ENCODE peak calls at places on chromosomes 3 and 15, in eight cellular contexts. X is lung, M is pancreas, D is uterus, I is spleen, S is PC-3, B is HAP-1, L is left ventricle myocardium inferior. U is an unnamed sample. For H3K9me3, H3K36me3 and H3K4me1, the result is how much of the 10 kb centered on the place peaks cover.

GRCh38 chr15:74983725-74984231 is 11.6 kb upstream of the SCAMP5 start:
- DNase-seq in S (peak), D (no peak), X (no peak), I (peak), M (no peak), B (no peak), L (no peak), U (no peak)

GRCh38 chr15:92625297-92625980 is 30.1 kb downstream of the FAM174B start:
- DNase-seq in X (no peak), D (no peak), S (peak), I (no peak), M (no peak), B (no peak), L (no peak), U (peak)

GRCh38 chr3:58874795-58875194 is 175.0 kb downstream of the CFAP20DC start:
- DNase-seq in I (no peak), D (no peak), M (no peak), L (no peak), S (peak), B (no peak), X (no peak), U (no peak)

GRCh38 chr3:127226451-127226850 is 33.5 kb downstream of the PRR23E start:
- DNase-seq in X (no peak), B (no peak), M (no peak), I (no peak), D (no peak), L (no peak), S (peak), U (no peak)

GRCh38 chr3:135097276-135097946 is 302.4 kb downstream of the EPHB1 start:
- DNase-seq in D (no peak), S (no peak), I (no peak), L (no peak), B (no peak), X (no peak), M (no peak), U (no peak)

GRCh38 chr15:63797901-63798300 is 35.8 kb downstream of the HERC1 start:
- DNase-seq in X (no peak), B (no peak), M (no peak), D (no peak), L (no peak), S (no peak), I (no peak), U (no peak)

GRCh38 chr3:136750209-136750921 is 1.8 kb downstream of the STAG1 start:
- DNase-seq in L (no peak), D (no peak), M (no peak), I (no peak), X (no peak), S (peak), B (peak), U (peak)

GRCh38 chr3:39079530-39079929 is 27.7 kb downstream of the WDR48 start:
- DNase-seq in B (no peak), X (no peak), D (no peak), L (no peak), M (no peak), I (no peak), S (no peak), U (no peak)

GRCh38 chr3:42148982-42149432 is 57.9 kb downstream of the TRAK1 start:
- DNase-seq in L (peak), X (no peak), M (no peak), B (peak), I (no peak), S (peak), D (peak), U (peak)

GRCh38 chr3:54835701-54836100 is 92.2 kb downstream of the LRTM1 start:
- DNase-seq in M (no peak), I (no peak), S (no peak), D (no peak), L (no peak), X (no peak), B (no peak), U (no peak)

GRCh38 chr3:29441020-29441324 is 160.1 kb downstream of the RBMS3 start:
- DNase-seq in I (no peak), S (peak), D (no peak), M (no peak), B (peak), L (no peak), X (no peak), U (no peak)

GRCh38 chr3:105791919-105792786 is 76.7 kb downstream of the CBLB start:
- DNase-seq in B (no peak), I (no peak), S (no peak), D (peak), L (peak), X (peak), M (peak), U (peak)

GRCh38 chr15:59160880-59161593 is 45.6 kb upstream of the LDHAL6B start:
- DNase-seq in L (no peak), B (no peak), I (no peak), X (no peak), S (peak), D (no peak), M (no peak), U (no peak)

GRCh38 chr15:19987389-19988048 is 554.1 kb downstream of the GOLGA6L6 start:
- DNase-seq in I (no peak), X (no peak), D (no peak), M (no peak), S (peak), B (no peak), L (no peak), U (no peak)

GRCh38 chr15:19984101-19984500 is 557.5 kb downstream of the GOLGA6L6 start:
- DNase-seq in I (no peak), L (no peak), D (no peak), S (no peak), X (no peak), M (no peak), B (no peak), U (no peak)
- H3K9me3 ChIP-seq in I (under half), L (under half), D (under half), S (under half), X (under half), M (under half), B (under half), U (under half)

DNA sequence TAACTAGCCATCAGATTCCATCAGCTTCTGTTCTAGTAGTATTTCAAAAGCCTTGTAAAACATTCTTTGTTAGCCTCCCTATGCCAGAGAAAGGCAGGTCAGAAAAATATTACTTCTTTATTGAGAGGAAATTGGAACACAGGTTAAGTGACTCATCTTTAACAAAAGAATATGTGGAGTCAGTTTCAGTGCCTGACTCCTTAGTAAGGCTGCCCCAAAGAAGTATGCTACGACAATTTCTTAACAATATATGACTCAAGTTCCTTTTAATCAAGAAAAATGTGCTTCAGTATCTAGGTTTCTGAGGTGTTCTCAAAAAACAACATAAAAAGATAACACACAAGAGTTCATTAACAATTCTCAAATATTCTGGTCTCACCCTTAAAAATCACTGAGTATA is 139.2 kb downstream of the VPS13C start:
- DNase-seq in I (no peak), X (no peak), B (no peak), L (no peak), D (no peak), S (peak), M (no peak), U (no peak)
- H3K36me3 ChIP-seq in I (under half), X (under half), B (under half), L (half or more), D (under half), S (under half), M (under half), U (half or more)

DNA sequence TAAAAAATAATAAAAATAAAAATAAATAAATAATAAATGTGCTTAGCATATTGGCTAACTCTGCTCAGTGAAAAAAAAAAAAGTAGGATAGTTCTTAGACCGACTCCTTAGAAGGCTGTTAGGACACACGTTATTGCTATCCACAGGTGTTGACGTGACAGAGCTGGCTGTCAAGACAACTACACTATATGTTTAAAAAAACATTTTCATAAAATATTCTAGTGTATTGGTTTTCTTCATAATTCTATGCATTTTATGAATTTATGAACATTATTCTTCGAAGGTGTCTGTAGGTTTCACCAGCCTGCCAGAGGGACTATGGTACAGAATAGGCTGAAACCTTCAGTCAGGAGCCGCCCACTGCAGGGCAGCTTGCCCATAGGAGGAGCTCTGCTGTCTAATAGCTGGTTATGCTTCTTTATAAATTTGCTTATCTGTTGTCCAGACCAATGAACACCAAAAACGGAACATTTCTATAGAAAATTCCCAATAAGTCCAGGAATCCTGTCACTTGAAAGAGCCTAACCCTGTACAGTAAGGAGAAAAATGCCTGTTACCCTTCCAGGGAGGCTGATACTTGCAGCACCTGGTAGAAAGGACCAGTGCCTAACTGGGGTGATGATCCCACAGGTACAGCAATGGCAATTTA is 9.1 kb downstream of the TM4SF1 start:
- DNase-seq in I (no peak), B (no peak), D (no peak), L (no peak), M (no peak), S (peak), X (no peak), U (no peak)
- H3K4me1 ChIP-seq in I (under half), B (under half), D (under half), L (half or more), M (half or more), S (half or more), X (under half), U (under half)

DNA sequence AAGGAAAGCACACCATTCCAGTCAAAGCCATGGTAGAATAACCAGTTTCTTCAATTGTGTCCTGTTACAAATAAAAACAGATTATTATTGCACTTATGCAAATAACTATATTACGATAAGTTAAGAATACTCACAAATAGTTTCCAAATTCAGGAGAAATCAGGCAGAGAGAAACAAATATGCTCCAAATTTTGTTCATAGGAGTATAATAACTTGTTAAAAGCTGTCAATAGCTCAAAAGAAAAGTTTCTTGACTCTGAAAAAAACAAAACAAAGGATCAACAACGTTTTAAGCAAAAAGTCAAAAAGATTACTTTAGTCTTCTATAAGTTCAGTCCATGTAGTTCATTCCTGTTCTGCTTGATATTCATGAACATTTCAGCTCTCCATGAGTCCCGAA is 59.7 kb upstream of the BDH1 start:
- DNase-seq in M (no peak), D (no peak), I (no peak), B (no peak), X (no peak), L (no peak), S (no peak), U (no peak)
- H3K9me3 ChIP-seq in M (under half), D (under half), I (under half), B (under half), X (under half), L (under half), S (under half), U (under half)

DNA sequence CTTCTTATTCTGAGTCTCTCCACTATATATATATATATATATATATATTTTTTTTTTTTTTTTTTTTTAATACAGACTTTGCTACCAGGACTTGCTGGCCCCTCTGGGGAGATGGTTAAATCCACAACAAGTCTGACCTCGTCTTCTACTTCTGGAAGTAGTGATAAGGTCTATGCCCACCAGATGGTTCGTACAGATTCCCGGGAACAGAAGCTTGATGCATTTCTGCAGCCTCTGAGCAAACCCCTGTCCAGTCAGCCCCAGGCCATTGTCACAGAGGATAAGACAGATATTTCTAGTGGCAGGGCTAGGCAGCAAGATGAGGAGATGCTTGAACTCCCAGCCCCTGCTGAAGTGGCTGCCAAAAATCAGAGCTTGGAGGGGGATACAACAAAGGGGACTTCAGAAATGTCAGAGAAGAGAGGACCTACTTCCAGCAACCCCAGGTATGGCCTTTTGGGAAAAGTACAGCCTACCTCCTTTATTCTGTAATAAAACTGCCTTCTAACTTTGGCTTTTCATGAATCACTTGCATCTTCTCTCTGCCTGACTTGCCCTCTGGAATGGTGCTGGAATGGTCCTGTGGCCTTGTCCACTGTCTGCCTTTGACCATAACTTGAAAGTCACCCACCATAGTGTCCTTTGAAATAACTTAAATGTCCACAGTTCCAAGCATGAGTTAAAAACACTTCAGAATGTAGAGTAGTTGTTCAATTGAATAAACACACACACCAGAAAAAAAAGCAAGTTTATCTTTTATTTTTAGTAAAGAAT is 32.4 kb downstream of the MLH1 start:
- DNase-seq in S (no peak), I (no peak), L (no peak), B (no peak), D (no peak), X (no peak), M (no peak), U (no peak)
- H3K36me3 ChIP-seq in S (half or more), I (under half), L (half or more), B (half or more), D (under half), X (under half), M (under half), U (half or more)

GRCh38 chr3:184339016-184339415 is 1.6 kb downstream of the FAM131A start:
- DNase-seq in S (no peak), X (no peak), D (peak), L (no peak), M (no peak), B (no peak), I (no peak), U (no peak)

GRCh38 chr3:184343200-184343876 is 5.9 kb downstream of the FAM131A start:
- DNase-seq in L (no peak), X (no peak), S (no peak), I (no peak), B (no peak), D (no peak), M (no peak), U (no peak)

GRCh38 chr3:184344579-184345350 is 7.4 kb downstream of the FAM131A start:
- DNase-seq in X (no peak), B (no peak), S (no peak), D (no peak), M (no peak), I (no peak), L (no peak), U (no peak)

GRCh38 chr3:184338538-184338945 is 1.1 kb downstream of the FAM131A start:
- DNase-seq in I (no peak), D (peak), X (no peak), M (no peak), L (peak), S (no peak), B (no peak), U (peak)

DNA sequence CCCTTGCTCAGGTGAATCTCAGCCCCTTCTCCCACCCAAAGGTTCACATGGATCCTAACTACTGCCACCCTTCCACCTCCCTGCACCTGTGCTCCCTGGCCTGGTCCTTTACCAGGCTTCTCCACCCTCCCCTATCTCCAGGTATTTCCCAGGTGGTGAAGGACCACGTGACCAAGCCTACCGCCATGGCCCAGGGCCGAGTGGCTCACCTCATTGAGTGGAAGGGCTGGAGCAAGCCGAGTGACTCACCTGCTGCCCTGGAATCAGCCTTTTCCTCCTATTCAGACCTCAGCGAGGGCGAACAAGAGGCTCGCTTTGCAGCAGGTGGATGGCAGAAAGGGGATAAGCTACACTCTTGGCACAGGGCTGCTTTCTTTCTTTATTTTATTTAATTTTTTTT is 4.5 kb downstream of the FAM131A start:
- DNase-seq in M (peak), D (no peak), L (no peak), X (peak), B (no peak), I (no peak), S (peak), U (no peak)
- H3K4me1 ChIP-seq in M (under half), D (under half), L (under half), X (under half), B (under half), I (under half), S (under half), U (under half)

GRCh38 chr3:20682573-20682972 is 496.6 kb upstream of the SGO1 start:
- DNase-seq in S (no peak), I (no peak), M (no peak), X (no peak), D (no peak), B (no peak), L (no peak), U (no peak)

GRCh38 chr3:20683912-20684311 is 497.9 kb upstream of the SGO1 start:
- DNase-seq in X (no peak), S (no peak), D (no peak), B (no peak), I (no peak), L (no peak), M (no peak), U (peak)

GRCh38 chr3:20680990-20681628 is 495.1 kb upstream of the SGO1 start:
- DNase-seq in D (no peak), I (no peak), B (no peak), L (no peak), S (no peak), X (no peak), M (no peak), U (no peak)
- H3K9me3 ChIP-seq in D (under half), I (under half), B (under half), L (under half), S (under half), X (under half), M (under half), U (under half)

DNA sequence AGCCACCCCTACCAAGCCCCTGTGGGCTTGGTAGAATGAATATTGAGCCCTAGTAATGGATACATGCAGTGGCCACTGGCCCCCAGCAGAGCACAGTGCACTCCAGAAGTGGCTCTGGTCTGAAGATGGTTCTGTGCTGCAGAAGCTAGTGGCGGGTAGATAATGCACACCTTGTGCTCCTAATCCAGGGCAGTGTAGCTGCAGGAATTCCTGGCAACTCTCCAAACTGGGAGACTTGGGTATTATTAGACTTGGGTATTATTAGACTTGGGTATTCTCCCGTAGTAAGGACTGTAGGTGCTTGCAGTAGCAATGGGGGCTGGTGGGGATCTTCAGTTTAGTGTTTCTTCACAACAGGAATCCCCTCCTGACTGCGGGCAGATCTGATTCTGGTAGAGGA is 34.7 kb downstream of the NUSAP1 start:
- DNase-seq in D (no peak), L (no peak), X (no peak), M (no peak), I (no peak), S (no peak), B (no peak), U (no peak)
- H3K36me3 ChIP-seq in D (under half), L (under half), X (under half), M (under half), I (under half), S (half or more), B (half or more), U (under half)